ENCODE peak calls at places on chromosomes 4 and X, in six cellular contexts. K is aorta, X is amniotic stem cell, S is NCI-H1092, C is GM23248, R is AG10803. Z is an unnamed sample.

GRCh38 chrX:153871451-153871850 is 14.5 kb downstream of the L1CAM start:
- DNase-seq in K (no peak), X (no peak), S (no peak), C (no peak), R (no peak), Z (no peak)

GRCh38 chr4:102780476-102781144 is 19.8 kb upstream of the MANBA start:
- DNase-seq in K (no peak), X (no peak), S (no peak), C (peak), R (no peak), Z (no peak)

GRCh38 chr4:40046311-40046980 is 10.2 kb upstream of the N4BP2 start:
- DNase-seq in K (no peak), X (peak), S (no peak), C (peak), R (peak), Z (no peak)

GRCh38 chrX:134880866-134881265 is 109.9 kb upstream of the SMIM10 start:
- DNase-seq in K (no peak), X (no peak), S (no peak), C (no peak), R (peak), Z (no peak)

GRCh38 chr4:129218355-129218754 is 122.4 kb downstream of the C4orf33 start:
- DNase-seq in K (no peak), X (no peak), S (peak), C (peak), R (no peak), Z (no peak)

GRCh38 chr4:40890764-40891163 is 141.0 kb downstream of the NSUN7 start:
- DNase-seq in K (no peak), X (no peak), S (no peak), C (no peak), R (no peak), Z (no peak)

GRCh38 chr4:74114234-74114633 is 15.2 kb upstream of the CXCL2 start:
- DNase-seq in K (no peak), X (peak), S (no peak), C (peak), R (peak), Z (no peak)

GRCh38 chrX:78886550-78886949 is 58.6 kb upstream of the P2RY10 start:
- DNase-seq in K (no peak), X (no peak), S (no peak), C (peak), R (peak), Z (no peak)

GRCh38 chr4:153137168-153137567 is 67.1 kb upstream of the TRIM2 start:
- DNase-seq in K (peak), X (peak), S (no peak), C (peak), R (peak), Z (no peak)

GRCh38 chrX:15911729-15912550 is 57.3 kb upstream of the AP1S2 start:
- DNase-seq in K (no peak), X (no peak), S (no peak), C (peak), R (peak), Z (no peak)